ENCODE peak calls at places on chromosomes 7 and 10, in nine cellular contexts. One of them, this sample, is unnamed.

GRCh38 chr7:21338728-21339164 is 89.1 kb upstream of the SP4 start:
- DNase-seq in stimulated activated CD4-positive, alpha-beta T cell treated with anti-CD3 and anti-CD28 coated beads, Interleukin-1b, Interleukin-23, amount 100 ng/mL, for 1 hour: peak; percentile 13
- DNase-seq in heart left ventricle: no peak
- DNase-seq in KG1: no peak
- DNase-seq in stimulated activated naive B cell treated with anti-CD40 and anti-IgM and Interleukin-4, amounts not matched to agents 10 μg/mL and 1 μg/mL and 100 μg/mL, for 72 hours: no peak
- DNase-seq in kidney tubule cell: no peak
- DNase-seq in activated CD4-positive, alpha-beta memory T cell treated with anti-CD3 and anti-CD28 coated beads, Interleukin-2, amount 10 ng/mL, durations not matched to agents 7 days and 5 days: peak; percentile 78
- DNase-seq in amniotic epithelial cell: no peak
- DNase-seq in choroid plexus epithelial cell: no peak
- DNase-seq in this sample: no peak

GRCh38 chr10:27252267-27253000 is 11.8 kb upstream of the ACBD5 start:
- DNase-seq in KG1: no peak
- DNase-seq in stimulated activated naive B cell treated with anti-CD40 and anti-IgM and Interleukin-4, amounts not matched to agents 10 μg/mL and 1 μg/mL and 100 μg/mL, for 72 hours: peak; percentile 84
- DNase-seq in amniotic epithelial cell: peak; percentile 58
- DNase-seq in stimulated activated CD4-positive, alpha-beta T cell treated with anti-CD3 and anti-CD28 coated beads, Interleukin-1b, Interleukin-23, amount 100 ng/mL, for 1 hour: peak; percentile 81
- DNase-seq in heart left ventricle: peak; percentile 79
- DNase-seq in choroid plexus epithelial cell: peak; percentile 72
- DNase-seq in activated CD4-positive, alpha-beta memory T cell treated with anti-CD3 and anti-CD28 coated beads, Interleukin-2, amount 10 ng/mL, durations not matched to agents 7 days and 5 days: peak; percentile 83
- DNase-seq in kidney tubule cell: peak; percentile 64
- DNase-seq in this sample: peak; percentile 34

GRCh38 chr10:121910673-121911420 is 17.0 kb downstream of the ATE1 start:
- DNase-seq in heart left ventricle: no peak
- DNase-seq in kidney tubule cell: peak; percentile 65
- DNase-seq in KG1: no peak
- DNase-seq in activated CD4-positive, alpha-beta memory T cell treated with anti-CD3 and anti-CD28 coated beads, Interleukin-2, amount 10 ng/mL, durations not matched to agents 7 days and 5 days: no peak
- DNase-seq in amniotic epithelial cell: peak; percentile 60
- DNase-seq in choroid plexus epithelial cell: peak; percentile 62
- DNase-seq in stimulated activated naive B cell treated with anti-CD40 and anti-IgM and Interleukin-4, amounts not matched to agents 10 μg/mL and 1 μg/mL and 100 μg/mL, for 72 hours: no peak
- DNase-seq in stimulated activated CD4-positive, alpha-beta T cell treated with anti-CD3 and anti-CD28 coated beads, Interleukin-1b, Interleukin-23, amount 100 ng/mL, for 1 hour: no peak
- DNase-seq in this sample: no peak

GRCh38 chr10:43380610-43381222 is 9.3 kb downstream of the FXYD4 start:
- DNase-seq in KG1: no peak
- DNase-seq in amniotic epithelial cell: peak; percentile 21
- DNase-seq in choroid plexus epithelial cell: peak; percentile 66
- DNase-seq in activated CD4-positive, alpha-beta memory T cell treated with anti-CD3 and anti-CD28 coated beads, Interleukin-2, amount 10 ng/mL, durations not matched to agents 7 days and 5 days: no peak
- DNase-seq in stimulated activated CD4-positive, alpha-beta T cell treated with anti-CD3 and anti-CD28 coated beads, Interleukin-1b, Interleukin-23, amount 100 ng/mL, for 1 hour: no peak
- DNase-seq in heart left ventricle: no peak
- DNase-seq in kidney tubule cell: no peak
- DNase-seq in stimulated activated naive B cell treated with anti-CD40 and anti-IgM and Interleukin-4, amounts not matched to agents 10 μg/mL and 1 μg/mL and 100 μg/mL, for 72 hours: no peak
- DNase-seq in this sample: no peak

GRCh38 chr10:124551097-124551496 is 89.5 kb downstream of the LHPP start:
- DNase-seq in choroid plexus epithelial cell: no peak
- DNase-seq in kidney tubule cell: no peak
- DNase-seq in KG1: no peak
- DNase-seq in amniotic epithelial cell: no peak
- DNase-seq in stimulated activated CD4-positive, alpha-beta T cell treated with anti-CD3 and anti-CD28 coated beads, Interleukin-1b, Interleukin-23, amount 100 ng/mL, for 1 hour: no peak
- DNase-seq in heart left ventricle: no peak
- DNase-seq in activated CD4-positive, alpha-beta memory T cell treated with anti-CD3 and anti-CD28 coated beads, Interleukin-2, amount 10 ng/mL, durations not matched to agents 7 days and 5 days: no peak
- DNase-seq in stimulated activated naive B cell treated with anti-CD40 and anti-IgM and Interleukin-4, amounts not matched to agents 10 μg/mL and 1 μg/mL and 100 μg/mL, for 72 hours: no peak
- DNase-seq in this sample: no peak

GRCh38 chr10:36621346-36621745 is 504.1 kb upstream of the ANKRD30A start:
- DNase-seq in amniotic epithelial cell: peak; percentile 69
- DNase-seq in stimulated activated CD4-positive, alpha-beta T cell treated with anti-CD3 and anti-CD28 coated beads, Interleukin-1b, Interleukin-23, amount 100 ng/mL, for 1 hour: no peak
- DNase-seq in kidney tubule cell: peak; percentile 85
- DNase-seq in stimulated activated naive B cell treated with anti-CD40 and anti-IgM and Interleukin-4, amounts not matched to agents 10 μg/mL and 1 μg/mL and 100 μg/mL, for 72 hours: no peak
- DNase-seq in activated CD4-positive, alpha-beta memory T cell treated with anti-CD3 and anti-CD28 coated beads, Interleukin-2, amount 10 ng/mL, durations not matched to agents 7 days and 5 days: no peak
- DNase-seq in heart left ventricle: no peak
- DNase-seq in choroid plexus epithelial cell: peak; percentile 38
- DNase-seq in KG1: no peak
- DNase-seq in this sample: no peak

GRCh38 chr7:112538859-112539258 is 58.1 kb downstream of the LSMEM1 start:
- DNase-seq in stimulated activated naive B cell treated with anti-CD40 and anti-IgM and Interleukin-4, amounts not matched to agents 10 μg/mL and 1 μg/mL and 100 μg/mL, for 72 hours: no peak
- DNase-seq in stimulated activated CD4-positive, alpha-beta T cell treated with anti-CD3 and anti-CD28 coated beads, Interleukin-1b, Interleukin-23, amount 100 ng/mL, for 1 hour: no peak
- DNase-seq in amniotic epithelial cell: no peak
- DNase-seq in kidney tubule cell: no peak
- DNase-seq in KG1: no peak
- DNase-seq in choroid plexus epithelial cell: no peak
- DNase-seq in activated CD4-positive, alpha-beta memory T cell treated with anti-CD3 and anti-CD28 coated beads, Interleukin-2, amount 10 ng/mL, durations not matched to agents 7 days and 5 days: no peak
- DNase-seq in heart left ventricle: no peak
- DNase-seq in this sample: no peak

GRCh38 chr7:94205529-94205928 is 189.2 kb upstream of the COL1A2 start:
- DNase-seq in activated CD4-positive, alpha-beta memory T cell treated with anti-CD3 and anti-CD28 coated beads, Interleukin-2, amount 10 ng/mL, durations not matched to agents 7 days and 5 days: no peak
- DNase-seq in KG1: no peak
- DNase-seq in kidney tubule cell: no peak
- DNase-seq in choroid plexus epithelial cell: peak; percentile 62
- DNase-seq in stimulated activated CD4-positive, alpha-beta T cell treated with anti-CD3 and anti-CD28 coated beads, Interleukin-1b, Interleukin-23, amount 100 ng/mL, for 1 hour: no peak
- DNase-seq in heart left ventricle: no peak
- DNase-seq in stimulated activated naive B cell treated with anti-CD40 and anti-IgM and Interleukin-4, amounts not matched to agents 10 μg/mL and 1 μg/mL and 100 μg/mL, for 72 hours: no peak
- DNase-seq in amniotic epithelial cell: peak; percentile 85
- DNase-seq in this sample: no peak

GRCh38 chr10:17454181-17454800 is at the start of gene ST8SIA6:
- DNase-seq in kidney tubule cell: peak; percentile 46
- DNase-seq in stimulated activated CD4-positive, alpha-beta T cell treated with anti-CD3 and anti-CD28 coated beads, Interleukin-1b, Interleukin-23, amount 100 ng/mL, for 1 hour: no peak
- DNase-seq in KG1: no peak
- DNase-seq in choroid plexus epithelial cell: peak; percentile 56
- DNase-seq in heart left ventricle: peak; percentile 42
- DNase-seq in stimulated activated naive B cell treated with anti-CD40 and anti-IgM and Interleukin-4, amounts not matched to agents 10 μg/mL and 1 μg/mL and 100 μg/mL, for 72 hours: no peak
- DNase-seq in activated CD4-positive, alpha-beta memory T cell treated with anti-CD3 and anti-CD28 coated beads, Interleukin-2, amount 10 ng/mL, durations not matched to agents 7 days and 5 days: peak; percentile 66
- DNase-seq in amniotic epithelial cell: peak; percentile 32
- DNase-seq in this sample: no peak

GRCh38 chr7:43584200-43584586 is 1.3 kb downstream of the STK17A start:
- DNase-seq in activated CD4-positive, alpha-beta memory T cell treated with anti-CD3 and anti-CD28 coated beads, Interleukin-2, amount 10 ng/mL, durations not matched to agents 7 days and 5 days: peak; percentile 42
- DNase-seq in choroid plexus epithelial cell: peak; percentile 75
- DNase-seq in KG1: no peak
- DNase-seq in amniotic epithelial cell: peak; percentile 87
- DNase-seq in heart left ventricle: peak; percentile 44
- DNase-seq in stimulated activated naive B cell treated with anti-CD40 and anti-IgM and Interleukin-4, amounts not matched to agents 10 μg/mL and 1 μg/mL and 100 μg/mL, for 72 hours: no peak
- DNase-seq in stimulated activated CD4-positive, alpha-beta T cell treated with anti-CD3 and anti-CD28 coated beads, Interleukin-1b, Interleukin-23, amount 100 ng/mL, for 1 hour: no peak
- DNase-seq in kidney tubule cell: peak; percentile 79
- DNase-seq in this sample: no peak

GRCh38 chr10:94194256-94194655 is 168.5 kb downstream of the NOC3L start:
- DNase-seq in kidney tubule cell: peak; percentile 77
- DNase-seq in stimulated activated naive B cell treated with anti-CD40 and anti-IgM and Interleukin-4, amounts not matched to agents 10 μg/mL and 1 μg/mL and 100 μg/mL, for 72 hours: no peak
- DNase-seq in choroid plexus epithelial cell: peak; percentile 56
- DNase-seq in stimulated activated CD4-positive, alpha-beta T cell treated with anti-CD3 and anti-CD28 coated beads, Interleukin-1b, Interleukin-23, amount 100 ng/mL, for 1 hour: no peak
- DNase-seq in heart left ventricle: no peak
- DNase-seq in KG1: no peak
- DNase-seq in activated CD4-positive, alpha-beta memory T cell treated with anti-CD3 and anti-CD28 coated beads, Interleukin-2, amount 10 ng/mL, durations not matched to agents 7 days and 5 days: no peak
- DNase-seq in amniotic epithelial cell: peak; percentile 64
- DNase-seq in this sample: no peak

GRCh38 chr10:112775892-112776679 is 174.0 kb upstream of the TCF7L2 start:
- DNase-seq in KG1: no peak
- DNase-seq in choroid plexus epithelial cell: no peak
- DNase-seq in amniotic epithelial cell: no peak
- DNase-seq in activated CD4-positive, alpha-beta memory T cell treated with anti-CD3 and anti-CD28 coated beads, Interleukin-2, amount 10 ng/mL, durations not matched to agents 7 days and 5 days: no peak
- DNase-seq in stimulated activated naive B cell treated with anti-CD40 and anti-IgM and Interleukin-4, amounts not matched to agents 10 μg/mL and 1 μg/mL and 100 μg/mL, for 72 hours: no peak
- DNase-seq in stimulated activated CD4-positive, alpha-beta T cell treated with anti-CD3 and anti-CD28 coated beads, Interleukin-1b, Interleukin-23, amount 100 ng/mL, for 1 hour: no peak
- DNase-seq in kidney tubule cell: no peak
- DNase-seq in heart left ventricle: no peak
- DNase-seq in this sample: peak; percentile 51

GRCh38 chr7:82838314-82838713 is 324.4 kb downstream of the PCLO start:
- DNase-seq in choroid plexus epithelial cell: no peak
- DNase-seq in stimulated activated naive B cell treated with anti-CD40 and anti-IgM and Interleukin-4, amounts not matched to agents 10 μg/mL and 1 μg/mL and 100 μg/mL, for 72 hours: no peak
- DNase-seq in stimulated activated CD4-positive, alpha-beta T cell treated with anti-CD3 and anti-CD28 coated beads, Interleukin-1b, Interleukin-23, amount 100 ng/mL, for 1 hour: no peak
- DNase-seq in kidney tubule cell: no peak
- DNase-seq in activated CD4-positive, alpha-beta memory T cell treated with anti-CD3 and anti-CD28 coated beads, Interleukin-2, amount 10 ng/mL, durations not matched to agents 7 days and 5 days: no peak
- DNase-seq in amniotic epithelial cell: no peak
- DNase-seq in KG1: no peak
- DNase-seq in heart left ventricle: no peak
- DNase-seq in this sample: no peak

GRCh38 chr10:593901-594457 is 95.5 kb downstream of the DIP2C start:
- DNase-seq in stimulated activated naive B cell treated with anti-CD40 and anti-IgM and Interleukin-4, amounts not matched to agents 10 μg/mL and 1 μg/mL and 100 μg/mL, for 72 hours: no peak
- DNase-seq in amniotic epithelial cell: peak; percentile 77
- DNase-seq in kidney tubule cell: no peak
- DNase-seq in activated CD4-positive, alpha-beta memory T cell treated with anti-CD3 and anti-CD28 coated beads, Interleukin-2, amount 10 ng/mL, durations not matched to agents 7 days and 5 days: no peak
- DNase-seq in choroid plexus epithelial cell: no peak
- DNase-seq in KG1: no peak
- DNase-seq in heart left ventricle: peak; percentile 70
- DNase-seq in stimulated activated CD4-positive, alpha-beta T cell treated with anti-CD3 and anti-CD28 coated beads, Interleukin-1b, Interleukin-23, amount 100 ng/mL, for 1 hour: no peak
- DNase-seq in this sample: no peak

GRCh38 chr7:47743898-47744612 is 162.1 kb upstream of the TNS3 start:
- DNase-seq in KG1: no peak
- DNase-seq in amniotic epithelial cell: peak; percentile 32
- DNase-seq in heart left ventricle: no peak
- DNase-seq in stimulated activated naive B cell treated with anti-CD40 and anti-IgM and Interleukin-4, amounts not matched to agents 10 μg/mL and 1 μg/mL and 100 μg/mL, for 72 hours: no peak
- DNase-seq in stimulated activated CD4-positive, alpha-beta T cell treated with anti-CD3 and anti-CD28 coated beads, Interleukin-1b, Interleukin-23, amount 100 ng/mL, for 1 hour: no peak
- DNase-seq in activated CD4-positive, alpha-beta memory T cell treated with anti-CD3 and anti-CD28 coated beads, Interleukin-2, amount 10 ng/mL, durations not matched to agents 7 days and 5 days: no peak
- DNase-seq in kidney tubule cell: no peak
- DNase-seq in choroid plexus epithelial cell: peak; percentile 77
- DNase-seq in this sample: no peak

GRCh38 chr7:30184804-30185487 is 50.2 kb downstream of the MTURN start:
- DNase-seq in heart left ventricle: peak; percentile 80
- DNase-seq in amniotic epithelial cell: peak; percentile 6
- DNase-seq in kidney tubule cell: no peak
- DNase-seq in choroid plexus epithelial cell: no peak
- DNase-seq in stimulated activated naive B cell treated with anti-CD40 and anti-IgM and Interleukin-4, amounts not matched to agents 10 μg/mL and 1 μg/mL and 100 μg/mL, for 72 hours: peak; percentile 24
- DNase-seq in stimulated activated CD4-positive, alpha-beta T cell treated with anti-CD3 and anti-CD28 coated beads, Interleukin-1b, Interleukin-23, amount 100 ng/mL, for 1 hour: no peak
- DNase-seq in KG1: no peak
- DNase-seq in activated CD4-positive, alpha-beta memory T cell treated with anti-CD3 and anti-CD28 coated beads, Interleukin-2, amount 10 ng/mL, durations not matched to agents 7 days and 5 days: no peak
- DNase-seq in this sample: no peak

GRCh38 chr7:143214789-143215679 is 6.8 kb upstream of the TAS2R40 start:
- DNase-seq in activated CD4-positive, alpha-beta memory T cell treated with anti-CD3 and anti-CD28 coated beads, Interleukin-2, amount 10 ng/mL, durations not matched to agents 7 days and 5 days: peak; percentile 70
- DNase-seq in stimulated activated naive B cell treated with anti-CD40 and anti-IgM and Interleukin-4, amounts not matched to agents 10 μg/mL and 1 μg/mL and 100 μg/mL, for 72 hours: peak; percentile 52
- DNase-seq in kidney tubule cell: peak; percentile 84
- DNase-seq in choroid plexus epithelial cell: peak; percentile 93
- DNase-seq in amniotic epithelial cell: peak; percentile 74
- DNase-seq in stimulated activated CD4-positive, alpha-beta T cell treated with anti-CD3 and anti-CD28 coated beads, Interleukin-1b, Interleukin-23, amount 100 ng/mL, for 1 hour: peak; percentile 25
- DNase-seq in heart left ventricle: peak; percentile 32
- DNase-seq in KG1: peak; percentile 50
- DNase-seq in this sample: peak; percentile 80

GRCh38 chr7:2399848-2400587 is 3.4 kb upstream of the CHST12 start:
- DNase-seq in KG1: peak; percentile 90
- DNase-seq in amniotic epithelial cell: peak; percentile 98
- DNase-seq in kidney tubule cell: peak; percentile 95
- DNase-seq in choroid plexus epithelial cell: peak; percentile 99
- DNase-seq in heart left ventricle: peak; percentile 82
- DNase-seq in activated CD4-positive, alpha-beta memory T cell treated with anti-CD3 and anti-CD28 coated beads, Interleukin-2, amount 10 ng/mL, durations not matched to agents 7 days and 5 days: peak; percentile 54
- DNase-seq in stimulated activated CD4-positive, alpha-beta T cell treated with anti-CD3 and anti-CD28 coated beads, Interleukin-1b, Interleukin-23, amount 100 ng/mL, for 1 hour: no peak
- DNase-seq in stimulated activated naive B cell treated with anti-CD40 and anti-IgM and Interleukin-4, amounts not matched to agents 10 μg/mL and 1 μg/mL and 100 μg/mL, for 72 hours: no peak
- DNase-seq in this sample: peak; percentile 14

GRCh38 chr10:63633677-63634487 is 112.7 kb downstream of the REEP3 start:
- DNase-seq in stimulated activated CD4-positive, alpha-beta T cell treated with anti-CD3 and anti-CD28 coated beads, Interleukin-1b, Interleukin-23, amount 100 ng/mL, for 1 hour: no peak
- DNase-seq in KG1: no peak
- DNase-seq in stimulated activated naive B cell treated with anti-CD40 and anti-IgM and Interleukin-4, amounts not matched to agents 10 μg/mL and 1 μg/mL and 100 μg/mL, for 72 hours: no peak
- DNase-seq in activated CD4-positive, alpha-beta memory T cell treated with anti-CD3 and anti-CD28 coated beads, Interleukin-2, amount 10 ng/mL, durations not matched to agents 7 days and 5 days: no peak
- DNase-seq in amniotic epithelial cell: peak; percentile 24
- DNase-seq in heart left ventricle: no peak
- DNase-seq in kidney tubule cell: peak; percentile 51
- DNase-seq in choroid plexus epithelial cell: peak; percentile 67
- DNase-seq in this sample: no peak

GRCh38 chr10:110226926-110227641 is 19.7 kb downstream of the MXI1 start:
- DNase-seq in KG1: no peak
- DNase-seq in stimulated activated CD4-positive, alpha-beta T cell treated with anti-CD3 and anti-CD28 coated beads, Interleukin-1b, Interleukin-23, amount 100 ng/mL, for 1 hour: peak; percentile 59
- DNase-seq in kidney tubule cell: peak; percentile 48
- DNase-seq in choroid plexus epithelial cell: peak; percentile 38
- DNase-seq in amniotic epithelial cell: peak; percentile 19
- DNase-seq in activated CD4-positive, alpha-beta memory T cell treated with anti-CD3 and anti-CD28 coated beads, Interleukin-2, amount 10 ng/mL, durations not matched to agents 7 days and 5 days: peak; percentile 50
- DNase-seq in heart left ventricle: peak; percentile 77
- DNase-seq in stimulated activated naive B cell treated with anti-CD40 and anti-IgM and Interleukin-4, amounts not matched to agents 10 μg/mL and 1 μg/mL and 100 μg/mL, for 72 hours: peak; percentile 56
- DNase-seq in this sample: no peak

GRCh38 chr10:106395061-106395749 is 769.3 kb downstream of the SORCS1 start:
- DNase-seq in choroid plexus epithelial cell: no peak
- DNase-seq in kidney tubule cell: no peak
- DNase-seq in heart left ventricle: no peak
- DNase-seq in KG1: no peak
- DNase-seq in stimulated activated naive B cell treated with anti-CD40 and anti-IgM and Interleukin-4, amounts not matched to agents 10 μg/mL and 1 μg/mL and 100 μg/mL, for 72 hours: no peak
- DNase-seq in amniotic epithelial cell: no peak
- DNase-seq in stimulated activated CD4-positive, alpha-beta T cell treated with anti-CD3 and anti-CD28 coated beads, Interleukin-1b, Interleukin-23, amount 100 ng/mL, for 1 hour: no peak
- DNase-seq in activated CD4-positive, alpha-beta memory T cell treated with anti-CD3 and anti-CD28 coated beads, Interleukin-2, amount 10 ng/mL, durations not matched to agents 7 days and 5 days: no peak
- DNase-seq in this sample: no peak

GRCh38 chr7:157652161-157652953 is 315.6 kb downstream of the DNAJB6 start:
- DNase-seq in stimulated activated CD4-positive, alpha-beta T cell treated with anti-CD3 and anti-CD28 coated beads, Interleukin-1b, Interleukin-23, amount 100 ng/mL, for 1 hour: no peak
- DNase-seq in stimulated activated naive B cell treated with anti-CD40 and anti-IgM and Interleukin-4, amounts not matched to agents 10 μg/mL and 1 μg/mL and 100 μg/mL, for 72 hours: no peak
- DNase-seq in KG1: no peak
- DNase-seq in amniotic epithelial cell: no peak
- DNase-seq in heart left ventricle: no peak
- DNase-seq in activated CD4-positive, alpha-beta memory T cell treated with anti-CD3 and anti-CD28 coated beads, Interleukin-2, amount 10 ng/mL, durations not matched to agents 7 days and 5 days: no peak
- DNase-seq in kidney tubule cell: no peak
- DNase-seq in choroid plexus epithelial cell: no peak
- DNase-seq in this sample: no peak

GRCh38 chr10:11745045-11745444 is 2.9 kb downstream of the ECHDC3 start:
- DNase-seq in stimulated activated CD4-positive, alpha-beta T cell treated with anti-CD3 and anti-CD28 coated beads, Interleukin-1b, Interleukin-23, amount 100 ng/mL, for 1 hour: no peak
- DNase-seq in amniotic epithelial cell: no peak
- DNase-seq in kidney tubule cell: no peak
- DNase-seq in heart left ventricle: no peak
- DNase-seq in activated CD4-positive, alpha-beta memory T cell treated with anti-CD3 and anti-CD28 coated beads, Interleukin-2, amount 10 ng/mL, durations not matched to agents 7 days and 5 days: no peak
- DNase-seq in choroid plexus epithelial cell: no peak
- DNase-seq in KG1: no peak
- DNase-seq in stimulated activated naive B cell treated with anti-CD40 and anti-IgM and Interleukin-4, amounts not matched to agents 10 μg/mL and 1 μg/mL and 100 μg/mL, for 72 hours: no peak
- DNase-seq in this sample: no peak

GRCh38 chr10:116241642-116242405 is 31.2 kb downstream of the GFRA1 start:
- DNase-seq in heart left ventricle: no peak
- DNase-seq in amniotic epithelial cell: no peak
- DNase-seq in kidney tubule cell: no peak
- DNase-seq in activated CD4-positive, alpha-beta memory T cell treated with anti-CD3 and anti-CD28 coated beads, Interleukin-2, amount 10 ng/mL, durations not matched to agents 7 days and 5 days: no peak
- DNase-seq in stimulated activated CD4-positive, alpha-beta T cell treated with anti-CD3 and anti-CD28 coated beads, Interleukin-1b, Interleukin-23, amount 100 ng/mL, for 1 hour: no peak
- DNase-seq in stimulated activated naive B cell treated with anti-CD40 and anti-IgM and Interleukin-4, amounts not matched to agents 10 μg/mL and 1 μg/mL and 100 μg/mL, for 72 hours: no peak
- DNase-seq in KG1: no peak
- DNase-seq in choroid plexus epithelial cell: no peak
- DNase-seq in this sample: no peak

GRCh38 chr10:112379635-112380296 is 5.8 kb downstream of the ACSL5 start:
- DNase-seq in kidney tubule cell: peak; percentile 89
- DNase-seq in amniotic epithelial cell: no peak
- DNase-seq in activated CD4-positive, alpha-beta memory T cell treated with anti-CD3 and anti-CD28 coated beads, Interleukin-2, amount 10 ng/mL, durations not matched to agents 7 days and 5 days: no peak
- DNase-seq in stimulated activated CD4-positive, alpha-beta T cell treated with anti-CD3 and anti-CD28 coated beads, Interleukin-1b, Interleukin-23, amount 100 ng/mL, for 1 hour: no peak
- DNase-seq in choroid plexus epithelial cell: no peak
- DNase-seq in KG1: no peak
- DNase-seq in heart left ventricle: no peak
- DNase-seq in stimulated activated naive B cell treated with anti-CD40 and anti-IgM and Interleukin-4, amounts not matched to agents 10 μg/mL and 1 μg/mL and 100 μg/mL, for 72 hours: no peak
- DNase-seq in this sample: no peak

GRCh38 chr7:93202594-93203273 is 23.5 kb downstream of the HEPACAM2 start:
- DNase-seq in amniotic epithelial cell: no peak
- DNase-seq in stimulated activated CD4-positive, alpha-beta T cell treated with anti-CD3 and anti-CD28 coated beads, Interleukin-1b, Interleukin-23, amount 100 ng/mL, for 1 hour: no peak
- DNase-seq in choroid plexus epithelial cell: no peak
- DNase-seq in KG1: no peak
- DNase-seq in stimulated activated naive B cell treated with anti-CD40 and anti-IgM and Interleukin-4, amounts not matched to agents 10 μg/mL and 1 μg/mL and 100 μg/mL, for 72 hours: no peak
- DNase-seq in heart left ventricle: no peak
- DNase-seq in activated CD4-positive, alpha-beta memory T cell treated with anti-CD3 and anti-CD28 coated beads, Interleukin-2, amount 10 ng/mL, durations not matched to agents 7 days and 5 days: no peak
- DNase-seq in kidney tubule cell: no peak
- DNase-seq in this sample: no peak

GRCh38 chr10:59757966-59758365 is 4.7 kb upstream of the MRLN start:
- DNase-seq in activated CD4-positive, alpha-beta memory T cell treated with anti-CD3 and anti-CD28 coated beads, Interleukin-2, amount 10 ng/mL, durations not matched to agents 7 days and 5 days: no peak
- DNase-seq in stimulated activated CD4-positive, alpha-beta T cell treated with anti-CD3 and anti-CD28 coated beads, Interleukin-1b, Interleukin-23, amount 100 ng/mL, for 1 hour: no peak
- DNase-seq in stimulated activated naive B cell treated with anti-CD40 and anti-IgM and Interleukin-4, amounts not matched to agents 10 μg/mL and 1 μg/mL and 100 μg/mL, for 72 hours: no peak
- DNase-seq in amniotic epithelial cell: peak; percentile 53
- DNase-seq in heart left ventricle: no peak
- DNase-seq in kidney tubule cell: no peak
- DNase-seq in KG1: no peak
- DNase-seq in choroid plexus epithelial cell: peak; percentile 93
- DNase-seq in this sample: no peak

GRCh38 chr10:70820976-70821750 is 5.4 kb downstream of the SGPL1 start:
- DNase-seq in stimulated activated naive B cell treated with anti-CD40 and anti-IgM and Interleukin-4, amounts not matched to agents 10 μg/mL and 1 μg/mL and 100 μg/mL, for 72 hours: no peak
- DNase-seq in activated CD4-positive, alpha-beta memory T cell treated with anti-CD3 and anti-CD28 coated beads, Interleukin-2, amount 10 ng/mL, durations not matched to agents 7 days and 5 days: no peak
- DNase-seq in KG1: no peak
- DNase-seq in amniotic epithelial cell: no peak
- DNase-seq in stimulated activated CD4-positive, alpha-beta T cell treated with anti-CD3 and anti-CD28 coated beads, Interleukin-1b, Interleukin-23, amount 100 ng/mL, for 1 hour: no peak
- DNase-seq in kidney tubule cell: peak; percentile 38
- DNase-seq in heart left ventricle: no peak
- DNase-seq in choroid plexus epithelial cell: no peak
- DNase-seq in this sample: no peak

GRCh38 chr10:6737080-6737641 is 157.1 kb upstream of the PRKCQ start:
- DNase-seq in kidney tubule cell: peak; percentile 89
- DNase-seq in activated CD4-positive, alpha-beta memory T cell treated with anti-CD3 and anti-CD28 coated beads, Interleukin-2, amount 10 ng/mL, durations not matched to agents 7 days and 5 days: no peak
- DNase-seq in amniotic epithelial cell: peak; percentile 66
- DNase-seq in stimulated activated CD4-positive, alpha-beta T cell treated with anti-CD3 and anti-CD28 coated beads, Interleukin-1b, Interleukin-23, amount 100 ng/mL, for 1 hour: no peak
- DNase-seq in heart left ventricle: no peak
- DNase-seq in KG1: no peak
- DNase-seq in stimulated activated naive B cell treated with anti-CD40 and anti-IgM and Interleukin-4, amounts not matched to agents 10 μg/mL and 1 μg/mL and 100 μg/mL, for 72 hours: no peak
- DNase-seq in choroid plexus epithelial cell: peak; percentile 18
- DNase-seq in this sample: no peak

GRCh38 chr7:131026297-131027003 is 292.4 kb upstream of the KLF14 start:
- DNase-seq in choroid plexus epithelial cell: peak; percentile 64
- DNase-seq in amniotic epithelial cell: peak; percentile 94
- DNase-seq in stimulated activated naive B cell treated with anti-CD40 and anti-IgM and Interleukin-4, amounts not matched to agents 10 μg/mL and 1 μg/mL and 100 μg/mL, for 72 hours: no peak
- DNase-seq in kidney tubule cell: peak; percentile 49
- DNase-seq in activated CD4-positive, alpha-beta memory T cell treated with anti-CD3 and anti-CD28 coated beads, Interleukin-2, amount 10 ng/mL, durations not matched to agents 7 days and 5 days: no peak
- DNase-seq in stimulated activated CD4-positive, alpha-beta T cell treated with anti-CD3 and anti-CD28 coated beads, Interleukin-1b, Interleukin-23, amount 100 ng/mL, for 1 hour: no peak
- DNase-seq in KG1: no peak
- DNase-seq in heart left ventricle: no peak
- DNase-seq in this sample: no peak

GRCh38 chr7:525740-526139 is 6.1 kb upstream of the PDGFA start:
- DNase-seq in activated CD4-positive, alpha-beta memory T cell treated with anti-CD3 and anti-CD28 coated beads, Interleukin-2, amount 10 ng/mL, durations not matched to agents 7 days and 5 days: no peak
- DNase-seq in stimulated activated CD4-positive, alpha-beta T cell treated with anti-CD3 and anti-CD28 coated beads, Interleukin-1b, Interleukin-23, amount 100 ng/mL, for 1 hour: no peak
- DNase-seq in heart left ventricle: no peak
- DNase-seq in stimulated activated naive B cell treated with anti-CD40 and anti-IgM and Interleukin-4, amounts not matched to agents 10 μg/mL and 1 μg/mL and 100 μg/mL, for 72 hours: no peak
- DNase-seq in amniotic epithelial cell: no peak
- DNase-seq in choroid plexus epithelial cell: no peak
- DNase-seq in kidney tubule cell: no peak
- DNase-seq in KG1: no peak
- DNase-seq in this sample: no peak